ENCODE peak calls at places on chromosomes 11 and 22, in seven cellular contexts. U, A, Z, T, K, Q and G are unnamed samples.

GRCh38 chr11:130023204-130023603 is 20.6 kb upstream of the PRDM10 start:
- DNase-seq in U (no peak), A (peak), T (peak), Z (peak), Q (no peak), K (peak), G (no peak)

GRCh38 chr11:22031791-22032190 is 161.1 kb upstream of the ANO5 start:
- DNase-seq in K (no peak), T (no peak), Z (no peak), A (no peak), U (no peak), Q (no peak), G (no peak)

GRCh38 chr22:22042009-22042408 is 59.4 kb upstream of the TOP3B start:
- DNase-seq in U (no peak), T (no peak), Z (no peak), A (no peak), K (peak), Q (peak), G (no peak)

GRCh38 chr11:48025983-48026340 is 45.6 kb downstream of the PTPRJ start:
- DNase-seq in Z (no peak), U (no peak), T (no peak), K (no peak), Q (no peak), A (no peak), G (no peak)

GRCh38 chr11:35962373-35963138 is 18.7 kb downstream of the LDLRAD3 start:
- DNase-seq in Z (no peak), A (no peak), Q (no peak), T (no peak), K (no peak), U (no peak), G (no peak)

GRCh38 chr22:38202437-38203089 is 769 bp downstream of the MAFF start:
- DNase-seq in A (no peak), K (no peak), Z (peak), U (no peak), Q (peak), T (peak), G (no peak)

GRCh38 chr22:48268293-48268692 is 1505.8 kb downstream of the TBC1D22A start:
- DNase-seq in A (no peak), T (no peak), K (no peak), Q (no peak), U (no peak), Z (no peak), G (no peak)

GRCh38 chr22:28105396-28105795 is 186.3 kb upstream of the PITPNB start:
- DNase-seq in U (no peak), Z (no peak), K (no peak), Q (no peak), A (no peak), T (no peak), G (no peak)

GRCh38 chr22:45188779-45189178 is 25.1 kb downstream of the NUP50 start:
- DNase-seq in T (no peak), Z (no peak), K (no peak), U (no peak), A (no peak), Q (no peak), G (no peak)

GRCh38 chr11:57357827-57358226 is 19.7 kb downstream of the P2RX3 start:
- DNase-seq in K (no peak), Q (no peak), T (no peak), Z (no peak), U (no peak), A (no peak), G (no peak)

GRCh38 chr11:86596861-86597632 is 75.4 kb downstream of the ME3 start:
- DNase-seq in U (no peak), A (no peak), Q (no peak), T (peak), K (no peak), Z (no peak), G (no peak)

GRCh38 chr11:46427364-46427763 is 35.8 kb upstream of the CHRM4 start:
- DNase-seq in A (no peak), Q (peak), U (peak), K (no peak), Z (no peak), T (no peak), G (peak)

GRCh38 chr11:92302766-92303165 is 78.1 kb downstream of the FAT3 start:
- DNase-seq in Z (no peak), U (no peak), T (no peak), A (no peak), K (no peak), Q (no peak), G (no peak)

GRCh38 chr11:75896843-75897419 is 81.9 kb downstream of the UVRAG start:
- DNase-seq in T (peak), Z (peak), K (no peak), U (no peak), Q (peak), A (peak), G (peak)

GRCh38 chr11:118792642-118793124 is 1.7 kb upstream of the DDX6 start:
- DNase-seq in K (peak), Q (peak), A (peak), U (peak), Z (peak), T (peak), G (peak)

GRCh38 chr22:49726701-49727101 is 101.0 kb downstream of the BRD1 start:
- DNase-seq in Z (no peak), A (no peak), Q (no peak), T (no peak), U (no peak), K (no peak), G (no peak)

GRCh38 chr11:128391809-128392208 is 195.5 kb downstream of the ETS1 start:
- DNase-seq in K (no peak), T (peak), Q (no peak), A (no peak), U (no peak), Z (no peak), G (no peak)

GRCh38 chr11:128389461-128389976 is 197.8 kb downstream of the ETS1 start:
- DNase-seq in A (no peak), T (no peak), Z (no peak), K (no peak), U (no peak), Q (no peak), G (no peak)

GRCh38 chr11:128390246-128390645 is 197.1 kb downstream of the ETS1 start:
- DNase-seq in U (no peak), T (no peak), Z (no peak), A (no peak), Q (no peak), K (no peak), G (no peak)

GRCh38 chr11:128392259-128392658 is 195.1 kb downstream of the ETS1 start:
- DNase-seq in Z (no peak), K (no peak), U (no peak), Q (no peak), T (no peak), A (no peak), G (no peak)

DNA sequence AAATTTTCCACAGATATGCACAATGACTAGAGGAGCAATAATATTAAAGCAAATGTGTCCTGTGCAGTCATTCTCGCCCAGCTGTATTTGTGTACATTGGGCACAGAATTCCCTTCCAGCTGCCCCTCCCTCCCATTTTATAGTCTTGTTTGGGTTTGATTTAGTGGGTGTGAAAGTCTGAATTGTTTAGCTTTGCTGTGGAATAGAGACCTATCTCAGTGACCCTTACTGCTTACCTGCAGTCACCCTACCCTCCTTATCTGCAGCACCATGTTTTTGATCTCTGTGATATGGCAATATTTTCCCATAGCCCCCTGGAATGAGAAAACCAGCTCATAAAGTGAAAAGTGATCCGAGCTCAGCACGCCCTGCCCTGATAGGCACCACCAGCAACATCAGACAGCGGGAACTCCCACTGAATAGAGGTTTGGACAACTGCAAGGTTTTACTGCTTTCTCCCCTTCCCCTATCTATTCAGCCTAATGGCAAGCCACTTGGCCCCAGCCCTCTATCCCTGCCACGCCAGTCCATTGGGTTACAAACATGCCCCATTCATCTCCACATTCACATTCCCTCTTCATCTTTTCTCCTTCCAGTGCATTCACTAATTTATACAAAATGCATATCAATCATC is 199.1 kb downstream of the ETS1 start:
- DNase-seq in K (no peak), U (no peak), Z (no peak), T (no peak), Q (no peak), A (no peak), G (no peak)
- TF ChIP-seq POLR2AphosphoS5 in K (no peak), U (no peak), Z (no peak), T (no peak), Q (no peak), A (no peak), G (no peak)

DNA sequence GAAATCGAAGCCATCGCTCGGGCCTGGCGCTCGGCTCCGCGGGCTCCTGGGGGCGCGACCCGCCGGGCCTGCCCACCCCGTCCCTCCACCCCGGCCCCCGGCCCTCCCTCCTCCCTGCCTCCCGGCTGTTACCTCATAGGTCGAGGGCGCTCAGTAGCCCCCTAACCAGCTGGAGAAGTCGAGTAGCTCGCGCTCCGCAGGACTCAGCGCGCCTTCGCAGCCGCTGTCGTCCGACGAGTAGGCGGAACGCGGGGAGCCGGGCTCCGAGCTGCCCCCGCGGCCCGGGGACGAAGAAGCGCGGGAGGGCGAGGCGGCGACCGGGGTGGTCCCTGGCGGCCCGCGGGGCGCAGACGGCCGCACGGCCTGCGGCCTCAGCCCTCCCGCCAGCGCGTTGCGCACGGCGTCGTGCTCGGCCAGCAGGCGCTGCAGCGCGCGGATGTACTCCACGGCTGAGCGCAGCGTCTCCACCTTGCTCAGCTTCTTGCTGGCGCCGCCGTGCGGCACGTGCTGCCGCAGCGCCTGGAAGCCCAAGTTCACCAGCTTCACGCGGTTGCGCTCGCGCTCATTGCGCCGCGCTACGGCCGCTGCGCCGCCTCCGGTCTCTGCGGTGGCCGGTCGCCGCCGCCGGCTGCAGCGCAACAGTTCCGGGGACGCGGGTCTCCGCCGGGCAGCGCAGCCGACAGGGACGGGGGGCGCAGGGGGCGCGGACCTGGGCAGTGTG is 627 bp downstream of the ASCL2 start:
- DNase-seq in U (peak), T (peak), Z (no peak), A (no peak), K (no peak), Q (peak), G (no peak)
- TF ChIP-seq EZH2 in U (peak), T (peak), Z (no peak), A (no peak), K (no peak), Q (no peak), G (no peak)

GRCh38 chr11:74018331-74019005 is 9.6 kb upstream of the UCP3 start:
- DNase-seq in Q (no peak), T (no peak), A (no peak), Z (peak), U (no peak), K (no peak), G (no peak)
- H3K9ac ChIP-seq in Q (no peak), T (no peak), A (no peak), Z (peak), U (no peak), K (no peak), G (no peak)

GRCh38 chr22:26164174-26164573 is 5.1 kb upstream of the SEZ6L start:
- DNase-seq in Q (no peak), K (no peak), Z (no peak), T (no peak), A (no peak), U (no peak), G (no peak)
- TF ChIP-seq POLR2AphosphoS5 in Q (no peak), K (no peak), Z (no peak), T (no peak), A (no peak), U (no peak), G (no peak)

GRCh38 chr11:68683952-68684384 is 376 bp upstream of the GAL start:
- DNase-seq in K (no peak), U (no peak), T (no peak), Z (no peak), A (no peak), Q (no peak), G (no peak)

GRCh38 chr11:68683086-68683951 is 1.0 kb upstream of the GAL start:
- DNase-seq in U (no peak), Z (no peak), T (no peak), K (no peak), A (no peak), Q (no peak), G (no peak)

GRCh38 chr11:68686486-68686885 is 2.1 kb downstream of the GAL start:
- DNase-seq in Q (no peak), T (no peak), A (no peak), Z (no peak), U (no peak), K (no peak), G (no peak)

GRCh38 chr11:68685656-68686380 is 1.5 kb downstream of the GAL start:
- DNase-seq in U (no peak), Q (no peak), Z (no peak), T (no peak), A (no peak), K (no peak), G (no peak)

DNA sequence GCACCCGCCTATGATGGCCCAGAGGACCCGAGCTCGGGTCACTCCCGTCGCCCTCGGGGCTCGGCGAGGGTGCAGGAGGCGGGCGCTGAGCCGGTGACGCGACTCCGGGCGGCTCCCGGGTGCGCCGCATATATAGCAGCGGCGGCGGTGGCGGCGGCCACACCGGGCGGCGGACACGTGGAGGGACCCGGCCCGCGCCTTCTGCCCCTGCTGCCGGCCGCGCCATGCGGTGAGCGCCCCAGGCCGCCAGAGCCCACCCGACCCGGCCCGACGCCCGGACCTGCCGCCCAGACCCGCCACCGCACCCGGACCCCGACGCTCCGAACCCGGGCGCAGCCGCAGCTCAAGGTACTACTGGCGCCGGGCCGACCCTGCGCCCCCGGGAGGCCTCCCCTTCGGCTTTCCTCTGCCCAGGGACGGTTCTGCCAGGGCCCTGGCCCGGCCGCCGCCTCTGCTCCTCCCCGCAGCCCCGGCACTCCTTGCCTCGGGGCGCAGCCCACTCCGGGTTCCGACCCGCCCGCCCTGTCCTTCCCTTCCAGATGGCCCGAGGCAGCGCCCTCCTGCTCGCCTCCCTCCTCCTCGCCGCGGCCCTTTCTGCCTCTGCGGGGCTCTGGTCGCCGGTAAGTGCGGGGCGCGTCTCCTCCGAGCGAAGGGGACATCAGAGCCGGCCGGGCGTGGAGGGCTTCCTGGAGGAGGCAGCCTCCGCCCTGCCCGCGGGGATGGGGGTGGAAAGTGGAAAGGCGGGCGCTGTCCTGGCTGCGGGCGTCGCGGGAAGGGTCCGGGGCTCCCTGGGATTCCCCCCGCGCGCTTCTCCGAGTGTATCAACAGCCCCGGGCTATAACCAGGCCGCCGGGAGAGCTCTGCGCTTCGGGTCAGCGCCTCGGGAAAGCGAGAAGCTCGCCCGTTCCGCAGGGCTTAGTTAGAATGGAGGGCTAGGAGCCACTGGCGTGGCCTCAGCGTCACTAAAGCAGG is at the start of gene GAL:
- DNase-seq in U (no peak), K (no peak), T (no peak), Z (no peak), A (no peak), Q (peak), G (no peak)
- TF ChIP-seq EZH2 in U (peak), K (no peak), T (peak), Z (no peak), A (no peak), Q (no peak), G (no peak)

GRCh38 chr11:113396693-113397092 is 9.1 kb downstream of the ANKK1 start:
- DNase-seq in A (no peak), U (no peak), T (no peak), Q (no peak), K (no peak), Z (no peak), G (no peak)
- H3K9ac ChIP-seq in A (no peak), U (no peak), T (no peak), Q (no peak), K (no peak), Z (no peak), G (no peak)

GRCh38 chr11:117225553-117226170 is 6.2 kb downstream of the PCSK7 start:
- DNase-seq in T (no peak), A (no peak), Z (no peak), U (no peak), K (no peak), Q (no peak), G (no peak)

GRCh38 chr11:117223741-117224685 is 7.9 kb downstream of the PCSK7 start:
- DNase-seq in Q (peak), T (no peak), U (no peak), Z (no peak), A (no peak), K (no peak), G (no peak)

GRCh38 chr11:117229411-117229810 is 2.5 kb downstream of the PCSK7 start:
- DNase-seq in Q (no peak), K (no peak), A (no peak), U (no peak), T (no peak), Z (no peak), G (no peak)

GRCh38 chr11:117228091-117228490 is 3.8 kb downstream of the PCSK7 start:
- DNase-seq in A (no peak), Z (no peak), T (no peak), U (no peak), K (no peak), Q (no peak), G (no peak)

GRCh38 chr11:117226388-117227385 is 5.2 kb downstream of the PCSK7 start:
- DNase-seq in A (peak), Z (peak), U (no peak), Q (peak), T (peak), K (peak), G (peak)
- TF ChIP-seq POLR2AphosphoS5 in A (no peak), Z (no peak), U (no peak), Q (no peak), T (no peak), K (no peak), G (no peak)

DNA sequence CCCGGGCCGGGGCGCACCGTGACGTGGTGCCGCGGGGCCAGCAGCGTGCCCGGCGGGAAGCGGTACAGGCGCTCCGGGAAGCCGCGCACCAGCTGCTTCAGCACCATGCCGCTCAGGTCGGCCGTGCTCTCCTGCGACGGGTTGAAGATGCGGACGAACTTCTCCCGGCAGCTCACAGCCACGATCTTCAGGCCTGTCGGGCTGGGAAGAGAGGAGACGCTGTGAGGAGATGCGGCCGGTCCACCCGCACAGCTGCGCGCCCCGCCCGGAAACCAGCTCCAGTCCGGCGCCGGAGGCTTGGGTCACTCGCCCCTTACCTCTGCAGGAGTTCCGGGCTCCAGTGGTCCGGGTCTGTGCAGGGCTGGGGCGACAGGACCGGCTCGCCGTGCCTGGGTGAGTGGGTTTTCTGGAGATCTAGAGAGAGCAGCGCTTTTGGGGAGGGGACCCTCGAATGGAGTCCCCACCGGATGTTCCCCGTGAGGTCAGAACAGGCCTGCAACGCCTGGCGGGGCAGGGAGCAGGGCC is 4.3 kb downstream of the LMNTD2 start:
- DNase-seq in Q (no peak), A (no peak), Z (no peak), U (no peak), K (no peak), T (no peak), G (no peak)
- TF ChIP-seq EZH2 in Q (no peak), A (no peak), Z (no peak), U (peak), K (no peak), T (peak), G (no peak)

DNA sequence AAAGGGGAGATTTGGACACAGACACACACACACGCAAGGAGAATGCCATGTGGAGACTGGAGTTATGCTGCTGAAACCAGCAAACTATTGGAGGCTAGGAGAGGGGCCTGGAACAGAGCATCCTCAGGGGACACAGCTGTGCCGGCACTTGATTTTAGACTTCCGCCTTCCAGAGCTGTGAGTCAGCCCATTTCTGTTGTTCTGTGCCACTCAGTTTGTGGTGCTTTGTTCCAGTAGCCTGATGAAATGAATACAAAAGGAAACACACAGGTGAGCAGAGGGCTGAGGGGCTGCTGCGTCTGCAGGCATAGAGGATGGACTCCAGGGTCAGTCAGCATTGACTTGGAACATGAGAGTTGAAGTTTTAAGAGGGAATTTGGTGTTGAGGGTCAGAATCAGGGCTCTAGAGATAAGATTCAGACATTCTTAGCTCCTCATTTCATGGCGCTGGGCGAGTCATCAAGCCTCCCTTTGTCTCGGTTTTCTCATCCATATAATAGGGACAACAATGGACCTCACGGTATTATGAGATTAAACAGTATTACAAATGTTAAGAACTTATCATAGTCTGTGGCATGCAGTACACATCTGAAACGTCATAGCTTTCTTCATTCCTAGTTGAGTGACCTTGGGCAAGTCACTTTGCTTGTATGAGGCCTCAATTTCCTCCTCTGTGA is 191.0 kb downstream of the MIAT start:
- DNase-seq in K (no peak), Z (no peak), T (no peak), Q (no peak), A (no peak), U (no peak), G (no peak)
- H3K9ac ChIP-seq in K (no peak), Z (no peak), T (no peak), Q (no peak), A (no peak), U (no peak), G (no peak)